ENCODE peak calls at places on chromosomes 7 and 10, in nine cellular contexts. G, I, X, J, N, W, T, R and K are unnamed samples.

GRCh38 chr10:90787906-90788491 is 69.8 kb downstream of the HTR7 start:
- DNase-seq in G (no peak), I (no peak), X (peak), J (no peak), N (no peak), W (no peak), T (no peak), R (no peak), K (peak)

GRCh38 chr10:81847675-81848074 is 27.3 kb upstream of the NRG3 start:
- DNase-seq in G (no peak), I (no peak), X (no peak), J (no peak), N (no peak), W (no peak), T (no peak), R (no peak), K (no peak)

GRCh38 chr10:110637558-110638053 is 6.5 kb upstream of the RBM20 start:
- DNase-seq in G (no peak), I (no peak), X (no peak), J (no peak), N (peak), W (no peak), T (no peak), R (no peak), K (no peak)

GRCh38 chr7:151110941-151111645 is 24.8 kb downstream of the AGAP3 start:
- DNase-seq in G (peak), I (peak), X (peak), J (no peak), N (peak), W (peak), T (peak), R (no peak), K (peak)

GRCh38 chr10:7410306-7410799 is 481 bp downstream of the SFMBT2 start:
- DNase-seq in G (no peak), I (peak), X (peak), J (no peak), N (no peak), W (peak), T (peak), R (no peak), K (no peak)

GRCh38 chr7:41148521-41148951 is 554.4 kb downstream of the INHBA start:
- DNase-seq in G (no peak), I (no peak), X (no peak), J (no peak), N (no peak), W (no peak), T (no peak), R (peak), K (peak)

GRCh38 chr10:91551856-91552255 is 81.0 kb downstream of the PPP1R3C start:
- DNase-seq in G (no peak), I (no peak), X (no peak), J (no peak), N (no peak), W (no peak), T (peak), R (no peak), K (peak)

GRCh38 chr10:124478517-124478916 is 16.9 kb downstream of the LHPP start:
- DNase-seq in G (no peak), I (no peak), X (no peak), J (no peak), N (no peak), W (no peak), T (no peak), R (no peak), K (no peak)

GRCh38 chr7:20407585-20408466 is 77.1 kb downstream of the ITGB8 start:
- DNase-seq in G (peak), I (peak), X (no peak), J (no peak), N (no peak), W (no peak), T (no peak), R (no peak), K (peak)

GRCh38 chr7:132842478-132842877 is 239.4 kb downstream of the CHCHD3 start:
- DNase-seq in G (no peak), I (no peak), X (no peak), J (no peak), N (no peak), W (no peak), T (no peak), R (no peak), K (no peak)

GRCh38 chr7:96426027-96426426 is 104.1 kb upstream of the SLC25A13 start:
- DNase-seq in G (no peak), I (no peak), X (no peak), J (peak), N (no peak), W (no peak), T (no peak), R (no peak), K (no peak)

GRCh38 chr10:93495654-93496321 is 624 bp upstream of the CEP55 start:
- DNase-seq in G (no peak), I (no peak), X (no peak), J (no peak), N (peak), W (peak), T (no peak), R (no peak), K (peak)

GRCh38 chr10:46301721-46302479 is 15.1 kb downstream of the ANTXRL start:
- DNase-seq in G (no peak), I (peak), X (no peak), J (no peak), N (no peak), W (peak), T (peak), R (no peak), K (no peak)

GRCh38 chr10:127407551-127407950 is 141.6 kb upstream of the NPS start:
- DNase-seq in G (no peak), I (no peak), X (no peak), J (no peak), N (no peak), W (no peak), T (no peak), R (no peak), K (no peak)

GRCh38 chr7:46738165-46738564 is 817.1 kb upstream of the IGFBP3 start:
- DNase-seq in G (no peak), I (no peak), X (no peak), J (no peak), N (no peak), W (no peak), T (no peak), R (no peak), K (no peak)

GRCh38 chr10:4498763-4499251 is 327.2 kb upstream of the AKR1E2 start:
- DNase-seq in G (no peak), I (no peak), X (no peak), J (no peak), N (no peak), W (no peak), T (no peak), R (peak), K (peak)

GRCh38 chr10:29734980-29735627 is 100.3 kb upstream of the SVIL start:
- DNase-seq in G (peak), I (peak), X (peak), J (no peak), N (peak), W (peak), T (peak), R (no peak), K (no peak)

GRCh38 chr10:23951841-23952240 is 257.1 kb upstream of the KIAA1217 start:
- DNase-seq in G (no peak), I (no peak), X (no peak), J (no peak), N (no peak), W (no peak), T (no peak), R (no peak), K (no peak)

GRCh38 chr7:16660702-16661464 is 14.9 kb downstream of the BZW2 start:
- DNase-seq in G (no peak), I (no peak), X (no peak), J (no peak), N (no peak), W (no peak), T (no peak), R (no peak), K (peak)

GRCh38 chr10:6138456-6138855 is 49.6 kb downstream of the RBM17 start:
- DNase-seq in G (no peak), I (no peak), X (no peak), J (no peak), N (no peak), W (no peak), T (no peak), R (no peak), K (no peak)

GRCh38 chr10:97974108-97974507 is 56.3 kb downstream of the CRTAC1 start:
- DNase-seq in G (no peak), I (no peak), X (no peak), J (no peak), N (no peak), W (no peak), T (peak), R (no peak), K (no peak)

GRCh38 chr7:68529221-68529620 is 1069.1 kb upstream of the AUTS2 start:
- DNase-seq in G (no peak), I (no peak), X (no peak), J (no peak), N (no peak), W (no peak), T (no peak), R (no peak), K (no peak)

GRCh38 chr10:79475119-79475653 is 29.8 kb upstream of the ZCCHC24 start:
- DNase-seq in G (no peak), I (no peak), X (no peak), J (no peak), N (no peak), W (peak), T (no peak), R (no peak), K (no peak)

GRCh38 chr10:96441126-96441905 is 72.4 kb downstream of the TLL2 start:
- DNase-seq in G (no peak), I (no peak), X (no peak), J (no peak), N (no peak), W (peak), T (no peak), R (no peak), K (no peak)

GRCh38 chr7:77802557-77803410 is 4.2 kb downstream of the PHTF2 start:
- DNase-seq in G (no peak), I (no peak), X (no peak), J (no peak), N (no peak), W (no peak), T (no peak), R (no peak), K (no peak)
- H3K4me3 ChIP-seq in G (no peak), I (no peak), X (no peak), J (no peak), N (no peak), W (no peak), T (no peak), R (no peak), K (no peak)

GRCh38 chr7:27200761-27201230 is 905 bp upstream of the HOXA13 start:
- DNase-seq in G (no peak), I (no peak), X (no peak), J (no peak), N (no peak), W (peak), T (no peak), R (no peak), K (no peak)
- H3K4me3 ChIP-seq in G (no peak), I (peak), X (no peak), J (no peak), N (peak), W (no peak), T (no peak), R (peak), K (peak)

GRCh38 chr10:69838418-69838817 is 36.7 kb downstream of the COL13A1 start:
- DNase-seq in G (no peak), I (no peak), X (no peak), J (no peak), N (no peak), W (no peak), T (no peak), R (no peak), K (no peak)
- H3K4me3 ChIP-seq in G (no peak), I (no peak), X (no peak), J (no peak), N (no peak), W (no peak), T (no peak), R (no peak), K (no peak)

DNA sequence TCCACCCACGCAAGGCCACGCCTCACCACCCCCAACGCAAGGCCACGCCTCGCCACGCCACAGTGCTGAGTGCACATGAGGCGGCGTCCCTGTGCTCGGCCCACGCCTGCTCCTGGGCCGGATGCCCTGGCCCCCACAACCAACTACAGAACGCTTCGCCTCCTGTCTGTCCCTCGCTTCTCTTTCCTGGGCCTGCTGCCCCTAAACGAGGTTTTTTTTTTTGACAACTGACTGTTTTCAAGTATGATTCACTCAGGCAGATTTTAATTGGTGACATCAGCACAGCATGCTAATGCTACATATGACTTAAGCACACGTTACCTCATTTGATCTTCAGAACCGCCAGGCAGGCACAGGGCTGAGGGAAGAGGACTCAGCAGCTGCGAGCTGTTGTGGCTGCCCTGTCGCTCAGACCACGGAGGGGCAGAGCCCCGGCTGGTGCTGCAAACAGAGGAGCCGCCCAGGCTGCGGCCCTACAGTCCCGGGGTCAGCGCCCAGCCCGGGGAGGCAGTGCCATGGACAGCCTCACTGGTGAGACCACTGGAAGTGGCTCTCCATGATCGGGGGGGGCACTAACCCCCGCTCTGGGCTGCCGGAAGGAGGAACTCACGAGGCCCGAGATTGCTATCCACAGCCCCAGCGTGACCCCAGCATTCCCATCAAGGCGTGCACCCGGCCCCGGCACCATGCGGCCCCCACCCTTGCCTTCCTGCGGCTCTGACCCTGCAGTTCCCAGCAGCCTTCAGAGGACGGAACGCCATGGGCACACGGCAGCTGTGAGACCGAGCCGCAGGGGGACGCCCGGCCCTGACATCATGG is 212.8 kb downstream of the MAD1L1 start:
- DNase-seq in G (peak), I (peak), X (peak), J (peak), N (peak), W (peak), T (no peak), R (peak), K (peak)
- H3K4me3 ChIP-seq in G (no peak), I (peak), X (no peak), J (no peak), N (peak), W (no peak), T (no peak), R (no peak), K (peak)

GRCh38 chr10:100654835-100655759 is 90.3 kb upstream of the PAX2 start:
- DNase-seq in G (no peak), I (no peak), X (peak), J (no peak), N (no peak), W (no peak), T (peak), R (no peak), K (no peak)
- H3K4me3 ChIP-seq in G (no peak), I (no peak), X (peak), J (peak), N (peak), W (no peak), T (peak), R (no peak), K (no peak)

GRCh38 chr7:102045681-102046372 is 228.4 kb downstream of the CUX1 start:
- DNase-seq in G (no peak), I (no peak), X (no peak), J (no peak), N (no peak), W (no peak), T (no peak), R (no peak), K (no peak)
- H3K4me3 ChIP-seq in G (no peak), I (peak), X (no peak), J (no peak), N (peak), W (no peak), T (no peak), R (no peak), K (no peak)